ENCODE peak calls at places on chromosome 7, in five cellular contexts. Q, P, Z, V and T are unnamed samples.

GRCh38 chr7:82443801-82444219 is 233 bp upstream of the CACNA2D1 start:
- DNase-seq in Q (peak; percentile 91), P (peak; percentile 93), Z (peak; percentile 83), V (peak; percentile 5), T (no peak)

GRCh38 chr7:68684246-68684850 is 913.9 kb upstream of the AUTS2 start:
- DNase-seq in Q (peak; percentile 17), P (peak; percentile 86), Z (peak; percentile 45), V (no peak), T (no peak)

GRCh38 chr7:148466120-148466519 is 124.4 kb upstream of the C7orf33 start:
- DNase-seq in Q (no peak), P (no peak), Z (no peak), V (no peak), T (no peak)

GRCh38 chr7:104499975-104500374 is 171.6 kb downstream of the LHFPL3 start:
- DNase-seq in Q (no peak), P (no peak), Z (no peak), V (no peak), T (no peak)

GRCh38 chr7:25407932-25408480 is 179.7 kb upstream of the NPVF start:
- DNase-seq in Q (no peak), P (no peak), Z (peak; percentile 68), V (no peak), T (no peak)

GRCh38 chr7:26555971-26556830 is 264.5 kb downstream of the SNX10 start:
- DNase-seq in Q (no peak), P (no peak), Z (no peak), V (no peak), T (no peak)

GRCh38 chr7:137801003-137801402 is 45.8 kb downstream of the DGKI start:
- DNase-seq in Q (peak; percentile 68), P (peak; percentile 58), Z (no peak), V (peak; percentile 28), T (no peak)

GRCh38 chr7:82548141-82548688 is 104.6 kb upstream of the CACNA2D1 start:
- DNase-seq in Q (no peak), P (no peak), Z (no peak), V (peak; percentile 8), T (no peak)

GRCh38 chr7:66747385-66748126 is 7.0 kb downstream of the RABGEF1 start:
- DNase-seq in Q (no peak), P (peak; percentile 67), Z (peak; percentile 38), V (no peak), T (no peak)

GRCh38 chr7:76054129-76055120 is 6.5 kb downstream of the MDH2 start:
- DNase-seq in Q (peak; percentile 77), P (peak; percentile 29), Z (peak; percentile 36), V (peak; percentile 79), T (no peak)

GRCh38 chr7:141486959-141487358 is 64.3 kb upstream of the AGK start:
- DNase-seq in Q (no peak), P (no peak), Z (peak; percentile 3), V (no peak), T (no peak)
- TF ChIP-seq CTCF in Q (no peak), P (no peak), Z (no peak), V (no peak), T (no peak)

GRCh38 chr7:99424932-99425730 is 13.5 kb downstream of the PTCD1 start:
- DNase-seq in Q (no peak), P (no peak), Z (no peak), V (no peak), T (no peak)
- H4K20me1 ChIP-seq in Q (no peaks in the 10 kb centered on the region), P (no peaks in the 10 kb centered on the region), Z (peaks cover 9% of the 10 kb centered on the region), V (no peaks in the 10 kb centered on the region), T (no peaks in the 10 kb centered on the region)

GRCh38 chr7:101841328-101841727 is 23.9 kb downstream of the CUX1 start:
- DNase-seq in Q (no peak), P (no peak), Z (no peak), V (no peak), T (no peak)

GRCh38 chr7:101843293-101844271 is 26.2 kb downstream of the CUX1 start:
- DNase-seq in Q (no peak), P (no peak), Z (no peak), V (no peak), T (no peak)

GRCh38 chr7:101848168-101848951 is 30.9 kb downstream of the CUX1 start:
- DNase-seq in Q (no peak), P (no peak), Z (no peak), V (peak; percentile 43), T (no peak)

GRCh38 chr7:101846006-101846405 is 28.6 kb downstream of the CUX1 start:
- DNase-seq in Q (no peak), P (no peak), Z (no peak), V (peak; percentile 37), T (no peak)

GRCh38 chr7:101846800-101847538 is 29.5 kb downstream of the CUX1 start:
- DNase-seq in Q (no peak), P (no peak), Z (no peak), V (no peak), T (no peak)
- TF ChIP-seq CTCF in Q (no peak), P (no peak), Z (no peak), V (no peak), T (no peak)

GRCh38 chr7:131607291-131608111 is 51.1 kb upstream of the PODXL start:
- DNase-seq in Q (no peak), P (no peak), Z (peak; percentile 35), V (no peak), T (no peak)

GRCh38 chr7:131606346-131607290 is 50.2 kb upstream of the PODXL start:
- DNase-seq in Q (no peak), P (no peak), Z (peak; percentile 26), V (peak; percentile 43), T (no peak)

GRCh38 chr7:131610007-131610406 is 53.6 kb upstream of the PODXL start:
- DNase-seq in Q (no peak), P (no peak), Z (no peak), V (no peak), T (no peak)

GRCh38 chr7:131605280-131605878 is 49.0 kb upstream of the PODXL start:
- DNase-seq in Q (no peak), P (peak; percentile 24), Z (peak; percentile 89), V (no peak), T (no peak)

DNA sequence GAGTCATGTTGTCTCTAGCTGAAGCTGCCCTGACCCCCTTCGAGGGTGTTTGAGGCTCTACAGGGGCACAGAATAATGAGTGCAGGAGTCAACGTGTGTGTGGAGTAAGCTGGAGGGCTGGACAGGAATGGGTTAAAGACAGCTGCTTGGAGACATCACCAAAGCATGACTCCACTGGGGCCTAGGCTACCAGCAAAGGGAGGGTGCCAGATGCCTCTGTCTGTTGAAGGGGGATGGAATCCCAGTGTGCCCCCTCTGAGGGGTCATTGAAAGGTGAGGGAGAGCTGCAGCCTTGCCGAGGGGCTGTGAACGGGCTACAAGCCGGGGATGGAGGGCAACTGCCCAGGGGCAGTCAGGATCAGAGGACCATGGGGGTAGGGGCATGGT is 51.7 kb upstream of the PODXL start:
- DNase-seq in Q (no peak), P (no peak), Z (peak; percentile 30), V (no peak), T (no peak)
- H4K20me1 ChIP-seq in Q (no peaks in the 10 kb centered on the region), P (no peaks in the 10 kb centered on the region), Z (no peaks in the 10 kb centered on the region), V (no peaks in the 10 kb centered on the region), T (no peaks in the 10 kb centered on the region)

DNA sequence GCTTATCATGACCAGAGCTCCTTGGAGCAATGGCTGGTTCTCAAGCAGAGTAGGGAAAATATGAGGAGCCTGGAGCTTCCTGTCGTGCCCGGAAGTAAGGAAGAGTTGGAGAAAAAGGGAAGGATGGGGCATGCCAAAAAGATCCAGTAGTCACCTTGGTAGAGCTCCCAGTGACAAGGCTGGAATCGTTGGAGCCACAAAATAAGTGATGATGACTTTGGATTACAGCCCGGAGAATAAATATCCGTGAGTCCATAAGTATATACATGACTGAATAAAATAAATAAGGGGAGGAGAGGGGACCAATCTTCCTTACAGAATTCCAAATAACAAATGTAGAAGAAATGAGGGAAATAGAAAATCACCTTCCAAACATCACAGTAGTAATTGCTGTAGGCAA is 29.3 kb downstream of the LMTK2 start:
- DNase-seq in Q (no peak), P (no peak), Z (no peak), V (peak; percentile 71), T (no peak)
- TF ChIP-seq CTCF in Q (no peak), P (no peak), Z (no peak), V (no peak), T (no peak)

GRCh38 chr7:129013048-129013721 is 41.7 kb downstream of the TNPO3 start:
- DNase-seq in Q (no peak), P (no peak), Z (no peak), V (no peak), T (no peak)

GRCh38 chr7:129014501-129015101 is 40.3 kb downstream of the TNPO3 start:
- DNase-seq in Q (no peak), P (no peak), Z (no peak), V (no peak), T (no peak)

GRCh38 chr7:129021656-129022055 is 33.3 kb downstream of the TNPO3 start:
- DNase-seq in Q (no peak), P (no peak), Z (no peak), V (peak; percentile 18), T (no peak)

GRCh38 chr7:129017264-129017663 is 37.6 kb downstream of the TNPO3 start:
- DNase-seq in Q (no peak), P (no peak), Z (no peak), V (peak; percentile 10), T (peak; percentile 12)

GRCh38 chr7:129017933-129018538 is 36.9 kb downstream of the TNPO3 start:
- DNase-seq in Q (no peak), P (no peak), Z (no peak), V (no peak), T (peak; percentile 82)
- H4K20me1 ChIP-seq in Q (peaks cover 10% of the 10 kb centered on the region), P (no peaks in the 10 kb centered on the region), Z (peaks cover 44% of the 10 kb centered on the region), V (peaks cover 16% of the 10 kb centered on the region), T (no peaks in the 10 kb centered on the region)

GRCh38 chr7:150417863-150418262 is 32.6 kb upstream of the GIMAP8 start:
- DNase-seq in Q (no peak), P (no peak), Z (no peak), V (no peak), T (no peak)
- TF ChIP-seq CTCF in Q (peak; percentile 9), P (no peak), Z (no peak), V (peak; percentile 49), T (peak; percentile 60)

GRCh38 chr7:155308330-155309020 is 10.8 kb downstream of the INSIG1 start:
- DNase-seq in Q (no peak), P (no peak), Z (no peak), V (no peak), T (no peak)
- H4K20me1 ChIP-seq in Q (no peaks in the 10 kb centered on the region), P (no peaks in the 10 kb centered on the region), Z (peaks cover 41% of the 10 kb centered on the region), V (peaks cover 5% of the 10 kb centered on the region), T (peaks cover 18% of the 10 kb centered on the region)

DNA sequence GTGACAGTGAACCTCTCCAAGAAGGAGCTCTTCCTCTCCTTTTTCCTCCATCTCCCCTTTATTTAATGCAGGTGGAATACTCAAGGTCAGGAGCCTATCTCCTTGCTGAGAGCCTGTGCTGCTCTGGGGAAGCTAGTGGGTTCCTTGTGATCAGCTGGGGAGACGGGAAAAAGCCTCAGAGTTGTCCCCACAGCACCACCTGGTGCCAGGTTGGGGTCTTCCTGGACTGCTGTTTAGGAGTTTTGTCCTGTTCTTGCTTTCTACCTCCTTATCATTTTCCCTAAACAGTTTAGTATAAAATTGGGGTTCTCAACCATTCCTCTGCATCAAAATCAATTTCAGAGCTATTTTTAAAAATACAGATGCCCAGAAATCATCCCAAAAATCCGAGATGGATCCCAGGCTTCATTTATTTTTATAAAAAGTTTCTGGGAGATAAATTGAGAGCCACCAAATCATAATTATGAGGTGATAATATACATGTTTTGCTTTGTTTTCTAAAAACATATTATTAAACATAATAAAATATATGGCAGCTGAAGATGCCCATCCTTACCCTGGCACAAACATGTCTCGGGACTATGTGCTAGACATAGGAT is 44.3 kb downstream of the MACC1 start:
- DNase-seq in Q (peak; percentile 40), P (peak; percentile 57), Z (peak; percentile 81), V (peak; percentile 74), T (peak; percentile 54)
- TF ChIP-seq CTCF in Q (peak; percentile 37), P (peak; percentile 52), Z (peak; percentile 82), V (peak; percentile 77), T (peak; percentile 84)

GRCh38 chr7:2059964-2060700 is 172.6 kb downstream of the MAD1L1 start:
- DNase-seq in Q (no peak), P (no peak), Z (no peak), V (no peak), T (no peak)
- H4K20me1 ChIP-seq in Q (peaks cover 5% of the 10 kb centered on the region), P (no peaks in the 10 kb centered on the region), Z (no peaks in the 10 kb centered on the region), V (no peaks in the 10 kb centered on the region), T (no peaks in the 10 kb centered on the region)